ENCODE peak calls at places on chromosome 1, in ten cellular contexts. F, D, W, S, O, A, I, R, P and Z are unnamed samples.

GRCh38 chr1:54869173-54869851 is 17.7 kb downstream of the DHCR24 start:
- DNase-seq in F (no peak), D (no peak), W (no peak), R (no peak), O (no peak), S (no peak), I (no peak), P (peak; percentile 13), A (no peak), Z (no peak)

GRCh38 chr1:23114424-23115079 is 54.1 kb downstream of the LUZP1 start:
- DNase-seq in P (no peak), O (no peak), F (no peak), S (no peak), W (no peak), D (no peak), A (no peak), R (peak; percentile 34), I (no peak), Z (no peak)

GRCh38 chr1:204592246-204592948 is 76.2 kb downstream of the MDM4 start:
- DNase-seq in A (no peak), F (no peak), S (no peak), R (no peak), W (no peak), D (no peak), O (no peak), I (no peak), P (peak; percentile 28), Z (no peak)

GRCh38 chr1:87684786-87685185 is 356.1 kb downstream of the LMO4 start:
- DNase-seq in O (peak; percentile 17), D (peak; percentile 36), P (no peak), W (peak; percentile 65), R (peak; percentile 58), I (no peak), A (no peak), F (no peak), S (no peak), Z (no peak)

GRCh38 chr1:39896909-39897685 is 4.6 kb downstream of the MYCL start:
- DNase-seq in R (peak; percentile 77), S (no peak), F (no peak), D (peak; percentile 27), I (no peak), P (no peak), O (no peak), W (no peak), A (no peak), Z (peak; percentile 70)

GRCh38 chr1:10530281-10530740 is 55.6 kb downstream of the PEX14 start:
- DNase-seq in P (peak; percentile 90), S (no peak), W (peak; percentile 80), F (no peak), O (no peak), A (peak; percentile 61), R (no peak), D (peak; percentile 87), I (no peak), Z (peak; percentile 92)

GRCh38 chr1:34926894-34927293 is 2.6 kb downstream of the DLGAP3 start:
- DNase-seq in D (no peak), S (no peak), I (no peak), A (no peak), F (no peak), W (no peak), P (no peak), R (no peak), O (no peak), Z (peak; percentile 59)

GRCh38 chr1:246067432-246068021 is 439.6 kb downstream of the SMYD3 start:
- DNase-seq in S (peak; percentile 48), O (no peak), A (no peak), W (no peak), R (peak; percentile 82), F (no peak), I (no peak), D (no peak), P (no peak), Z (peak; percentile 54)

DNA sequence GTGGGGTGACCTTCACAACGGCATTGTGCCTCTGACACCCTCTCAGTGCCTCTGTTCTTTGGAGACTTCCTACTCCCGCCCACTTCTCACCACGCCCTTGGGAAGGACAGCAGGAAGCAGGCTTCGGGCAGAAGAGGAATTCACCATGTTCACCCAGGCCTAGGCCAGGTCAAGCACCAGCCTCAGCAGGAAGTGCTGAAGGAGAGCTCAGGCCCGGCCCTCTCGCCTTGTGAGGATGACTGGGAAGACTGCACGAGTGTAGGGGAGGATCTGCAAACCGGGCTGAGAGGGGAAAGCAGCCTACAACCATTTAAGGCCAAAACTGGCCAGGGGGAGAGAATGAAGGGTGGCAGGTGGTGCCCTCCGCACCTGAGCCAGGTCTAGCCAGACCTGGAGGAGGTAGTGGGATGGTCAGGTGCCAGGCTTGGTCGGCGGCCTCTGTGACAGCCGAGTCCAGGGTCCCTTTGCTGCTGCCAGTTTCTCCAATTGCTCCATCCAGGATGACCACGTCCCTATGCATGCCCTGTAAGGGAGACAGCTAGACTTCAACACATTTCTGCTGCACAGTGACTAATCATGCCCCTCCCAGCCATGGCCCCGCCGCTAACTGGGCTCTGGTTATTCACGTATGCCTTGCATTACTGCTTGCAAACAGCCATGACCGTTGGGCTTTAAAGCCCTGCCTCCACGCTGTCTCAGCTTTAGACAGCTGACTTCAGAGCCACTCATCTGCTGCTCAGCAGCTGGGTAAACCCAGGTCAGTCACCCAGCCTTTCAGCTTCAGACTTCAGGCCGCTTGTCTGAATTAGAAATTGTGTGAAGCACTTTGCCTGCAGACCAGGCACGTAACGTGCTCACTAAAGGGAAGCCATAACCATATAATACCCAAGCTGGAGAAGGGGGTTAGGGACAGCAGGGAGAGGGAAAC is 8.9 kb downstream of the MRTO4 start:
- DNase-seq in O (no peak), D (peak; percentile 17), I (no peak), R (peak; percentile 98), S (no peak), W (no peak), F (no peak), P (peak; percentile 69), A (peak; percentile 32), Z (no peak)
- H3K27ac ChIP-seq in O (no peak overlapping the region), D (no peak overlapping the region), I (no peak overlapping the region), R (peak overlapping the region; percentile 84), S (no peak overlapping the region), W (no peak overlapping the region), F (no peak overlapping the region), P (no peak overlapping the region), A (peak overlapping the region; percentile 57), Z (no peak overlapping the region)

DNA sequence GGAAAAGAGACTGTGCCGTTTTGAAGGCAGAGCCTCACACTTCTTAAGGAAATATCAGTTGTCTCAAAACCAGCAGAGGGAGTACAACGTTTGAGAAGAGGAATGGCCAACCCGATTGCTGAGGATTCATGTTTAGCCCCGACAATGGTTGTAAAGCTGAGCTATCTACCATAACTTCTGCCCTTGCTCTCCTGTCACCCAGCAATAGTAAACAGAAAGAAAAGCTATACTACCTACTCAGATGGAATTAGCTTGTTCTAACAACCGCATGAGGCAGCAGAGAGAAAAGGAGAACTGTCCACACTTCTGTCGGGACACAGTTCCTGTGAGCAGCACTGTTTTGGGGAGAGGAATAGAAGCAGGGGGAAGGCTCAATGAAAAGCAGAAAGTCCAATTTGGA is 91.2 kb downstream of the SLC45A1 start:
- DNase-seq in O (peak; percentile 44), A (no peak), I (no peak), W (no peak), D (peak; percentile 81), S (no peak), F (no peak), P (no peak), R (peak; percentile 79), Z (peak; percentile 60)
- H3K4me3 ChIP-seq in O (no peak overlapping the region), A (no peak overlapping the region), I (no peak overlapping the region), W (no peak overlapping the region), D (no peak overlapping the region), S (no peak overlapping the region), F (no peak overlapping the region), P (no peak overlapping the region), R (peak overlapping the region; percentile 19), Z (peak overlapping the region; percentile 15)

DNA sequence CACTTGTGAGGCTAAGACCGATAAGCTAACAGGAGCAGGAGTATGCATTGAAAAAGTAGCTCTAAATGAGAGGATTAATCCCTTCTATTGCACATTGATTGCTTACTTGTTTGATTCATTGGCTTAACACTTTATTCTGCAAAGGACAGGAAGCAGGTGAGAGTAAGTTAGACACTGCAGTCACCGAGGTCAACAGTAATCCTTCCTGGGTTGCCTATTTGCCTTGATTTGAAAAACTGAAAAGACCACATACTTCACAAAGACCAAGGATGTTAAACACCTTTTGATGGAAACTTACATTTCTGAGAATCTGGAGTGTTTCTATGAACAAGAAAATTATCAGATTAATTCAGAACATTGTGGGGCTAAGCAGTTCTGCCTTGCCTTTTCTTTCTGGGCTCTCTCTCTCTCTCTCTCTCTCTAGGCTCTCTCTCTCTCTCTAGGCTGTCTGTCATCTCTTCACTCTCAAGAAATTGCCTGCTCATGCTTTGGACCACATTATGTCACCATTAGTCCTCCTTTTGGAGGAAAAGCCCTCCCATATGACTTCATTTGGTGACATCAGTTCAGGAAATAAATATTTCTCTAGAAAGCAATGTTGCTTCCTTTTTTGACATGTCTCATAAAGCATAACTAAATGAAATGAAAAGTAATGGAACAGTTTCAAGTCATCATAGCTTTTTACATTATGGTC is 103.8 kb downstream of the TNFSF18 start:
- DNase-seq in D (no peak), W (no peak), P (no peak), O (no peak), F (no peak), I (no peak), A (no peak), S (no peak), R (peak; percentile 67), Z (no peak)
- H3K27ac ChIP-seq in D (no peak overlapping the region), W (no peak overlapping the region), P (no peak overlapping the region), O (no peak overlapping the region), F (no peak overlapping the region), I (no peak overlapping the region), A (no peak overlapping the region), S (no peak overlapping the region), R (no peak overlapping the region), Z (no peak overlapping the region)

GRCh38 chr1:244067893-244068292 is 16.8 kb downstream of the ZBTB18 start:
- DNase-seq in S (no peak), I (no peak), P (no peak), O (no peak), F (no peak), W (no peak), A (no peak), R (peak; percentile 19), D (peak; percentile 55), Z (no peak)

GRCh38 chr1:244066954-244067716 is 16.1 kb downstream of the ZBTB18 start:
- DNase-seq in S (no peak), F (no peak), W (peak; percentile 33), A (no peak), P (no peak), I (no peak), R (no peak), O (no peak), D (no peak), Z (peak; percentile 63)

GRCh38 chr1:244065063-244065788 is 14.1 kb downstream of the ZBTB18 start:
- DNase-seq in D (peak; percentile 62), F (no peak), S (no peak), O (no peak), A (no peak), I (no peak), R (peak; percentile 2), W (no peak), P (no peak), Z (peak; percentile 35)

GRCh38 chr1:244064621-244065020 is 13.5 kb downstream of the ZBTB18 start:
- DNase-seq in R (no peak), W (no peak), D (no peak), S (no peak), P (no peak), I (no peak), O (no peak), A (no peak), F (no peak), Z (peak; percentile 24)

DNA sequence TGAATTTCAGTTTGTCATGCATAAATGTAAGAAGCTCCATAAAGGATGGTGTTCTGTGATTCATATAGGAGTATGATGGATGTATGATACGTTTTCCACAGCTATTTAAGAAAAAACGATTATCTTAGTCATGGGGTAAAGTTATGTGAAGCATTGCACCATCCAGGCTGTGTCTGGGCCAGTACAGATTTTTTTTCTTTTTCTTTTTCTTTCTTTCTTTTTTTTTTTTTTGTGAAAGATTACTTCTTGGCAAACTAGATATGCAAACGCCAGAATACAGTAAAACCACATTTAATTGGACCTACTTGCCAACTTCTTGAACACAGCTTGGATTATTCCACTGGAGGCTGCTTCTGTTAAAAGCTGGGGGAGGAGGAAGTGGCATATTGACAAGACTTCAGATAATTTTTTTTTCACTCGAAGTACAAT is 14.9 kb downstream of the ZBTB18 start:
- DNase-seq in W (no peak), A (no peak), R (peak; percentile 87), D (no peak), P (no peak), I (no peak), O (no peak), S (no peak), F (no peak), Z (peak; percentile 6)
- H3K4me3 ChIP-seq in W (no peak overlapping the region), A (no peak overlapping the region), R (no peak overlapping the region), D (no peak overlapping the region), P (no peak overlapping the region), I (no peak overlapping the region), O (no peak overlapping the region), S (no peak overlapping the region), F (no peak overlapping the region), Z (no peak overlapping the region)